ENCODE peak calls at places on chromosomes 11 and 22, in six cellular contexts. P is RWPE2, S is fibroblast of lung, G is sigmoid colon, U is cardiac muscle cell, T is HCT116. I is an unnamed sample. For H3K4me1 and H3K27me3, the result is how much of the 10 kb centered on the place peaks cover.

GRCh38 chr11:117090111-117090706 is 8.0 kb downstream of the SIK3 start:
- DNase-seq in T (peak), U (no peak), S (no peak), G (no peak), P (no peak), I (no peak)

GRCh38 chr11:82823635-82824614 is 76.3 kb downstream of the PRCP start:
- DNase-seq in G (no peak), P (no peak), S (no peak), U (no peak), T (no peak), I (no peak)

GRCh38 chr22:22158965-22159364 is 85.6 kb upstream of the VPREB1 start:
- DNase-seq in P (no peak), G (no peak), S (no peak), U (no peak), T (no peak), I (no peak)

GRCh38 chr11:60717956-60718355 is 6.6 kb upstream of the MS4A18 start:
- DNase-seq in U (no peak), S (no peak), T (no peak), P (no peak), G (no peak), I (no peak)

GRCh38 chr11:47243454-47243853 is 5.2 kb downstream of the ACP2 start:
- DNase-seq in P (no peak), U (no peak), S (no peak), T (no peak), G (no peak), I (no peak)

GRCh38 chr11:97269527-97269926 is 879.7 kb downstream of the JRKL start:
- DNase-seq in S (no peak), G (no peak), U (peak), P (no peak), T (no peak), I (no peak)

GRCh38 chr11:9574556-9574805 is 1.0 kb downstream of the WEE1 start:
- DNase-seq in T (no peak), G (no peak), S (no peak), U (no peak), P (no peak), I (peak)

GRCh38 chr11:30107899-30108298 is 91.1 kb upstream of the KCNA4 start:
- DNase-seq in T (no peak), U (no peak), G (no peak), P (no peak), S (peak), I (no peak)

GRCh38 chr22:30182833-30183232 is 63.7 kb downstream of the LIF start:
- DNase-seq in T (no peak), G (no peak), P (no peak), S (peak), U (no peak), I (no peak)

GRCh38 chr11:46918778-46919513 is 596 bp upstream of the LRP4 start:
- DNase-seq in U (no peak), S (no peak), P (no peak), G (no peak), T (no peak), I (no peak)

GRCh38 chr22:27046603-27047002 is 389.2 kb downstream of the MIAT start:
- DNase-seq in G (no peak), T (no peak), U (no peak), S (no peak), P (no peak), I (no peak)

GRCh38 chr11:11389238-11389637 is 36.2 kb upstream of the CSNK2A3 start:
- DNase-seq in U (no peak), G (no peak), P (no peak), T (no peak), S (no peak), I (no peak)

GRCh38 chr11:106708348-106708747 is 309.9 kb downstream of the GUCY1A2 start:
- DNase-seq in P (no peak), T (no peak), G (no peak), U (no peak), S (no peak), I (no peak)

GRCh38 chr11:79617561-79617960 is 176.7 kb upstream of the TENM4 start:
- DNase-seq in U (peak), S (no peak), P (no peak), T (no peak), G (no peak), I (no peak)

GRCh38 chr11:64765291-64765803 is 5.6 kb upstream of the PYGM start:
- DNase-seq in T (no peak), G (no peak), U (no peak), P (no peak), S (no peak), I (peak)
- H3K4me1 ChIP-seq in T (under half), G (half or more), U (under half), P (under half), S (under half), I (under half)

DNA sequence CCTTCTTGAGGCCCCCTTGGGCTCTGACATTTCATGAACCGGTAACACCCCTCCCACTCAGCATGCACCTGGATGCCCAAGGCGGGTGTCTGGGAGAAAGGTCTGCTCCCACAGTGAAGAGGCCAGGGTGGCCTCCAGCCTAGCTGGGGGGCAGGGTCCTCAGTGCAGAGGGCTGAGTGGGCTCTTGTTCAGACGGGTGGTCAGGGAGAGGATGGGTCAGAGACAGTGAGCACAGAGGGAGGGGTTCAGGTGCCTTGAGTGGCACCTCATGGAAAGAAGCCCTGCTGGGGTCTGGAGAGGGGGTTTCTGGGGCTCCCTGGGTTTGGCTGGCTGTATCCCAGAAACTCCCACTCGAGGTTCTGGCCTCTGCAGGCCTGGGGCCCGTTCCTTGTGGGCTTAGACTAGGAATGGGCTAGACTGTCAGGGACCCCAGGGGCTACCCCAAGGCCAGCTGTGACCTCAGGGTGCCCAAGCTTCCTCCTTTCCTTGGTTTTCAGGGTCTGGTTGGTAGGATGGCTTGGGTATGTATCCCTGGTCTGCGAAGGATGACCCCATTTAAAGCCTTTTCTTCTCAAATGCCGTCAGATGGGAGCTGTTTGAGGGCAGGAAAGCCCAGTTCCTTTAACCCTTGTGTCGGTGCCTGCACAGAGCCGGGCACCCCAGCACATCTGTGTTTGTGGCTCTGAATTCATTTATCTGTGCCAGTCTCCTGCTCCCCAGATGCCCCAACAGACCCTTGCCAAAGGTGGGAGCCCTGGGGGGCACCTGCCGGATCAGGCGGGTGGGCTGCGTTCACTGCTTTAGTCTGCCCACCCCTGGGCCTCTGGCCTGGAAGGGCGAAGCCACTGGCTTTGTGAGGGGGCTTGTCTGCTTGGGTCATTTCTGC is 1.3 kb downstream of the SYNGR1 start:
- DNase-seq in T (no peak), S (no peak), P (no peak), G (no peak), U (no peak), I (no peak)
- H3K4me3 ChIP-seq in T (peak), S (peak), P (peak), G (peak), U (peak), I (peak)

GRCh38 chr11:12426176-12426575 is 48.8 kb downstream of the PARVA start:
- DNase-seq in G (no peak), S (no peak), P (no peak), U (no peak), T (no peak), I (no peak)

GRCh38 chr11:12430912-12431311 is 53.5 kb downstream of the PARVA start:
- DNase-seq in P (peak), U (no peak), S (peak), T (no peak), G (peak), I (no peak)

GRCh38 chr11:12432507-12432906 is 55.1 kb downstream of the PARVA start:
- DNase-seq in G (no peak), U (no peak), T (no peak), S (no peak), P (no peak), I (no peak)

GRCh38 chr11:12430351-12430750 is 53.0 kb downstream of the PARVA start:
- DNase-seq in U (no peak), S (peak), G (no peak), T (no peak), P (no peak), I (no peak)

DNA sequence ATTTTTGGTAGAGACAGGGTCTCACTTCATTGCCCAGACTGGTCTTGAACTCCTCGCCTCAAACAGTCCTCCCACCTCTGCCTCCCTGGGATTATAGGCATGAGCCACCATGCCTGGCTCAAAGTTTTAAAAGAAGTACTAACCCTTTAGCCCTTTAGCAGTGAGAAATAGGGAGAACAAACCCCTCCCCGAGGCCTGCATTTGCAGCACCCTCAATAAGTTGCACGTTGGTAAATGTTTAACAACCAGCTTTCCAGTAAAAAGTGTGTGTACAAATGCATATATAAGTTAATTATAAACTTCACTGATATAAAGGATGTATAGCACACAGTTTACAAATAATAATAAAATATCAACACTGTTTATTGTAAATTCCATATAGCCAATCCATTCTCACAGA is 51.8 kb downstream of the PARVA start:
- DNase-seq in P (no peak), G (no peak), S (no peak), T (no peak), U (no peak), I (no peak)
- H3K27me3 ChIP-seq in P (under half), G (under half), S (under half), T (under half), U (under half), I (under half)

GRCh38 chr22:42959472-42960145 is 55.3 kb downstream of the PACSIN2 start:
- DNase-seq in U (peak), G (peak), P (no peak), T (no peak), S (peak), I (no peak)

GRCh38 chr22:42958937-42959336 is 56.0 kb downstream of the PACSIN2 start:
- DNase-seq in T (no peak), G (no peak), P (no peak), U (no peak), S (no peak), I (no peak)

GRCh38 chr22:42957958-42958357 is 57.0 kb downstream of the PACSIN2 start:
- DNase-seq in T (no peak), S (no peak), P (no peak), U (no peak), G (no peak), I (no peak)

GRCh38 chr22:42961815-42962214 is 53.1 kb downstream of the PACSIN2 start:
- DNase-seq in U (no peak), S (no peak), P (no peak), T (no peak), G (no peak), I (no peak)

GRCh38 chr22:42960146-42960509 is 54.8 kb downstream of the PACSIN2 start:
- DNase-seq in P (no peak), T (no peak), S (no peak), U (no peak), G (no peak), I (no peak)
- H3K4me1 ChIP-seq in P (half or more), T (under half), S (under half), U (half or more), G (half or more), I (half or more)

GRCh38 chr11:34274712-34275398 is 83.0 kb downstream of the ABTB2 start:
- DNase-seq in T (peak), S (peak), G (peak), U (no peak), P (peak), I (peak)
- H3K4me3 ChIP-seq in T (no peak), S (no peak), G (no peak), U (no peak), P (no peak), I (no peak)

DNA sequence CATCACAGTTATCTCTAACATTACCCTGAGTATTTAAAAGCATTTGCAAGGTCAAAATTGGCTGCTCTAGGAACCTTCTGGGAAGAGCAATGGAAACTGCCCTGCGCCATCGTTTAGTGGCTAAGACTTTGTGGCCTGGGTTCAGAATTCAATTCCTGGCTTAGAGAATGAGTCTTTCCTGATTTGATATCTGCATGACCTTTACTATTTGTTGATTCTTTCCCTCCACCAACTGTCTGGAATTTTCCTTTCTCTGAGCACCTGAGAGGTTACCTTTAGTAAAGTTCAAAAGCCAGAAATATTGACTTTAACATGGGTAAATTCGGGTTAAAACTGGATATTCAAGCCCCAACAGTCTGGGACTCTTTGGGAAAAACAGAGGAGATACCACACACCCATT is 43.0 kb upstream of the SLC5A12 start:
- DNase-seq in G (no peak), T (no peak), U (no peak), P (no peak), S (no peak), I (no peak)
- H3K27me3 ChIP-seq in G (under half), T (under half), U (under half), P (under half), S (under half), I (under half)